ENCODE peak calls at places on chromosomes 7 and 10, in six cellular contexts. One of them, this sample, is unnamed.

GRCh38 chr10:110395350-110396283 is 90.9 kb upstream of the SMNDC1 start:
- DNase-seq in stimulated activated CD4-positive, alpha-beta T cell treated with anti-CD3 and anti-CD28 coated beads, Interleukin-1b, Interleukin-23, amount 100 ng/mL, for 24 hours: no peak
- DNase-seq in RCC 7860: peak
- DNase-seq in Kasumi-1: no peak
- DNase-seq in activated gamma-delta T cell treated with Interleukin-2 at 50 U/mL for 16 hours: no peak
- DNase-seq in putamen: no peak
- DNase-seq in this sample: no peak

GRCh38 chr7:136171233-136171632 is 194.1 kb upstream of the MTPN start:
- DNase-seq in RCC 7860: no peak
- DNase-seq in activated gamma-delta T cell treated with Interleukin-2 at 50 U/mL for 16 hours: no peak
- DNase-seq in Kasumi-1: no peak
- DNase-seq in stimulated activated CD4-positive, alpha-beta T cell treated with anti-CD3 and anti-CD28 coated beads, Interleukin-1b, Interleukin-23, amount 100 ng/mL, for 24 hours: no peak
- DNase-seq in putamen: no peak
- DNase-seq in this sample: no peak

GRCh38 chr10:71233491-71233892 is 21.1 kb downstream of the UNC5B start:
- DNase-seq in activated gamma-delta T cell treated with Interleukin-2 at 50 U/mL for 16 hours: no peak
- DNase-seq in putamen: no peak
- DNase-seq in Kasumi-1: no peak
- DNase-seq in stimulated activated CD4-positive, alpha-beta T cell treated with anti-CD3 and anti-CD28 coated beads, Interleukin-1b, Interleukin-23, amount 100 ng/mL, for 24 hours: no peak
- DNase-seq in RCC 7860: no peak
- DNase-seq in this sample: no peak

GRCh38 chr7:139823855-139824670 is 5.0 kb upstream of the TBXAS1 start:
- DNase-seq in putamen: no peak
- DNase-seq in stimulated activated CD4-positive, alpha-beta T cell treated with anti-CD3 and anti-CD28 coated beads, Interleukin-1b, Interleukin-23, amount 100 ng/mL, for 24 hours: no peak
- DNase-seq in RCC 7860: no peak
- DNase-seq in Kasumi-1: no peak
- DNase-seq in activated gamma-delta T cell treated with Interleukin-2 at 50 U/mL for 16 hours: no peak
- DNase-seq in this sample: no peak

GRCh38 chr10:110006358-110007170 is 1.2 kb upstream of the ADD3 start:
- DNase-seq in Kasumi-1: no peak
- DNase-seq in putamen: peak
- DNase-seq in activated gamma-delta T cell treated with Interleukin-2 at 50 U/mL for 16 hours: peak
- DNase-seq in stimulated activated CD4-positive, alpha-beta T cell treated with anti-CD3 and anti-CD28 coated beads, Interleukin-1b, Interleukin-23, amount 100 ng/mL, for 24 hours: no peak
- DNase-seq in RCC 7860: peak
- DNase-seq in this sample: no peak

GRCh38 chr10:2463301-2463700 is 604.0 kb upstream of the PFKP start:
- DNase-seq in Kasumi-1: no peak
- DNase-seq in stimulated activated CD4-positive, alpha-beta T cell treated with anti-CD3 and anti-CD28 coated beads, Interleukin-1b, Interleukin-23, amount 100 ng/mL, for 24 hours: no peak
- DNase-seq in putamen: no peak
- DNase-seq in RCC 7860: no peak
- DNase-seq in activated gamma-delta T cell treated with Interleukin-2 at 50 U/mL for 16 hours: no peak
- DNase-seq in this sample: no peak

GRCh38 chr7:19117081-19117869 is at the start of gene TWIST1:
- DNase-seq in activated gamma-delta T cell treated with Interleukin-2 at 50 U/mL for 16 hours: no peak
- DNase-seq in RCC 7860: no peak
- DNase-seq in stimulated activated CD4-positive, alpha-beta T cell treated with anti-CD3 and anti-CD28 coated beads, Interleukin-1b, Interleukin-23, amount 100 ng/mL, for 24 hours: no peak
- DNase-seq in Kasumi-1: no peak
- DNase-seq in putamen: no peak
- DNase-seq in this sample: no peak

GRCh38 chr10:14409856-14410458 is 79.2 kb upstream of the FRMD4A start:
- DNase-seq in activated gamma-delta T cell treated with Interleukin-2 at 50 U/mL for 16 hours: no peak
- DNase-seq in RCC 7860: no peak
- DNase-seq in Kasumi-1: no peak
- DNase-seq in stimulated activated CD4-positive, alpha-beta T cell treated with anti-CD3 and anti-CD28 coated beads, Interleukin-1b, Interleukin-23, amount 100 ng/mL, for 24 hours: no peak
- DNase-seq in putamen: no peak
- DNase-seq in this sample: no peak

GRCh38 chr7:99102809-99103690 is 40.9 kb downstream of the SMURF1 start:
- DNase-seq in stimulated activated CD4-positive, alpha-beta T cell treated with anti-CD3 and anti-CD28 coated beads, Interleukin-1b, Interleukin-23, amount 100 ng/mL, for 24 hours: peak
- DNase-seq in Kasumi-1: no peak
- DNase-seq in RCC 7860: peak
- DNase-seq in putamen: no peak
- DNase-seq in activated gamma-delta T cell treated with Interleukin-2 at 50 U/mL for 16 hours: no peak
- DNase-seq in this sample: no peak

GRCh38 chr10:85048644-85049043 is 720.3 kb downstream of the CCSER2 start:
- DNase-seq in RCC 7860: no peak
- DNase-seq in putamen: no peak
- DNase-seq in activated gamma-delta T cell treated with Interleukin-2 at 50 U/mL for 16 hours: no peak
- DNase-seq in stimulated activated CD4-positive, alpha-beta T cell treated with anti-CD3 and anti-CD28 coated beads, Interleukin-1b, Interleukin-23, amount 100 ng/mL, for 24 hours: no peak
- DNase-seq in Kasumi-1: no peak
- DNase-seq in this sample: no peak

GRCh38 chr10:88889559-88890337 is 9.7 kb downstream of the STAMBPL1 start:
- DNase-seq in Kasumi-1: no peak
- DNase-seq in RCC 7860: no peak
- DNase-seq in stimulated activated CD4-positive, alpha-beta T cell treated with anti-CD3 and anti-CD28 coated beads, Interleukin-1b, Interleukin-23, amount 100 ng/mL, for 24 hours: no peak
- DNase-seq in putamen: no peak
- DNase-seq in activated gamma-delta T cell treated with Interleukin-2 at 50 U/mL for 16 hours: no peak
- DNase-seq in this sample: no peak

GRCh38 chr7:64997927-64998391 is 7.1 kb upstream of the ZNF117 start:
- DNase-seq in activated gamma-delta T cell treated with Interleukin-2 at 50 U/mL for 16 hours: no peak
- DNase-seq in RCC 7860: no peak
- DNase-seq in putamen: no peak
- DNase-seq in Kasumi-1: peak
- DNase-seq in stimulated activated CD4-positive, alpha-beta T cell treated with anti-CD3 and anti-CD28 coated beads, Interleukin-1b, Interleukin-23, amount 100 ng/mL, for 24 hours: no peak
- DNase-seq in this sample: no peak

GRCh38 chr7:131021460-131021859 is 287.5 kb upstream of the KLF14 start:
- DNase-seq in stimulated activated CD4-positive, alpha-beta T cell treated with anti-CD3 and anti-CD28 coated beads, Interleukin-1b, Interleukin-23, amount 100 ng/mL, for 24 hours: no peak
- DNase-seq in activated gamma-delta T cell treated with Interleukin-2 at 50 U/mL for 16 hours: no peak
- DNase-seq in putamen: no peak
- DNase-seq in Kasumi-1: no peak
- DNase-seq in RCC 7860: no peak
- DNase-seq in this sample: peak

GRCh38 chr7:1369856-1370657 is 89.2 kb downstream of the MICALL2 start:
- DNase-seq in RCC 7860: no peak
- DNase-seq in activated gamma-delta T cell treated with Interleukin-2 at 50 U/mL for 16 hours: no peak
- DNase-seq in Kasumi-1: no peak
- DNase-seq in stimulated activated CD4-positive, alpha-beta T cell treated with anti-CD3 and anti-CD28 coated beads, Interleukin-1b, Interleukin-23, amount 100 ng/mL, for 24 hours: no peak
- DNase-seq in putamen: no peak
- DNase-seq in this sample: no peak

GRCh38 chr7:142606081-142606480 is 143.2 kb upstream of the PRSS1 start:
- DNase-seq in stimulated activated CD4-positive, alpha-beta T cell treated with anti-CD3 and anti-CD28 coated beads, Interleukin-1b, Interleukin-23, amount 100 ng/mL, for 24 hours: no peak
- DNase-seq in activated gamma-delta T cell treated with Interleukin-2 at 50 U/mL for 16 hours: no peak
- DNase-seq in Kasumi-1: no peak
- DNase-seq in putamen: no peak
- DNase-seq in RCC 7860: no peak
- DNase-seq in this sample: no peak

GRCh38 chr7:40885503-40885902 is 750.7 kb downstream of the SUGCT start:
- DNase-seq in Kasumi-1: no peak
- DNase-seq in RCC 7860: peak
- DNase-seq in putamen: no peak
- DNase-seq in stimulated activated CD4-positive, alpha-beta T cell treated with anti-CD3 and anti-CD28 coated beads, Interleukin-1b, Interleukin-23, amount 100 ng/mL, for 24 hours: no peak
- DNase-seq in activated gamma-delta T cell treated with Interleukin-2 at 50 U/mL for 16 hours: no peak
- DNase-seq in this sample: no peak

GRCh38 chr10:104437226-104437625 is 83.6 kb downstream of the CFAP58 start:
- DNase-seq in putamen: no peak
- DNase-seq in stimulated activated CD4-positive, alpha-beta T cell treated with anti-CD3 and anti-CD28 coated beads, Interleukin-1b, Interleukin-23, amount 100 ng/mL, for 24 hours: no peak
- DNase-seq in Kasumi-1: no peak
- DNase-seq in RCC 7860: no peak
- DNase-seq in activated gamma-delta T cell treated with Interleukin-2 at 50 U/mL for 16 hours: no peak
- DNase-seq in this sample: no peak

GRCh38 chr10:111762114-111762513 is 421.5 kb downstream of the GPAM start:
- DNase-seq in RCC 7860: no peak
- DNase-seq in putamen: no peak
- DNase-seq in activated gamma-delta T cell treated with Interleukin-2 at 50 U/mL for 16 hours: no peak
- DNase-seq in Kasumi-1: no peak
- DNase-seq in stimulated activated CD4-positive, alpha-beta T cell treated with anti-CD3 and anti-CD28 coated beads, Interleukin-1b, Interleukin-23, amount 100 ng/mL, for 24 hours: no peak
- DNase-seq in this sample: no peak

GRCh38 chr7:66306243-66306642 is 101.1 kb downstream of the TPST1 start:
- DNase-seq in putamen: no peak
- DNase-seq in Kasumi-1: no peak
- DNase-seq in stimulated activated CD4-positive, alpha-beta T cell treated with anti-CD3 and anti-CD28 coated beads, Interleukin-1b, Interleukin-23, amount 100 ng/mL, for 24 hours: no peak
- DNase-seq in RCC 7860: no peak
- DNase-seq in activated gamma-delta T cell treated with Interleukin-2 at 50 U/mL for 16 hours: no peak
- DNase-seq in this sample: no peak

GRCh38 chr7:99386584-99387238 is 12.2 kb downstream of the ARPC1B start:
- DNase-seq in RCC 7860: peak
- DNase-seq in stimulated activated CD4-positive, alpha-beta T cell treated with anti-CD3 and anti-CD28 coated beads, Interleukin-1b, Interleukin-23, amount 100 ng/mL, for 24 hours: no peak
- DNase-seq in activated gamma-delta T cell treated with Interleukin-2 at 50 U/mL for 16 hours: peak
- DNase-seq in putamen: no peak
- DNase-seq in Kasumi-1: peak
- DNase-seq in this sample: peak

GRCh38 chr7:140454657-140455015 is 24.7 kb downstream of the MKRN1 start:
- DNase-seq in Kasumi-1: no peak
- DNase-seq in stimulated activated CD4-positive, alpha-beta T cell treated with anti-CD3 and anti-CD28 coated beads, Interleukin-1b, Interleukin-23, amount 100 ng/mL, for 24 hours: no peak
- DNase-seq in putamen: no peak
- DNase-seq in activated gamma-delta T cell treated with Interleukin-2 at 50 U/mL for 16 hours: no peak
- DNase-seq in RCC 7860: no peak
- DNase-seq in this sample: no peak

GRCh38 chr7:117564080-117564479 is 84.3 kb downstream of the CFTR start:
- DNase-seq in putamen: no peak
- DNase-seq in Kasumi-1: no peak
- DNase-seq in stimulated activated CD4-positive, alpha-beta T cell treated with anti-CD3 and anti-CD28 coated beads, Interleukin-1b, Interleukin-23, amount 100 ng/mL, for 24 hours: no peak
- DNase-seq in activated gamma-delta T cell treated with Interleukin-2 at 50 U/mL for 16 hours: no peak
- DNase-seq in RCC 7860: no peak
- DNase-seq in this sample: no peak

GRCh38 chr10:123156091-123156490 is 1.9 kb downstream of the BUB3 start:
- DNase-seq in stimulated activated CD4-positive, alpha-beta T cell treated with anti-CD3 and anti-CD28 coated beads, Interleukin-1b, Interleukin-23, amount 100 ng/mL, for 24 hours: no peak
- DNase-seq in putamen: no peak
- DNase-seq in Kasumi-1: no peak
- DNase-seq in RCC 7860: peak
- DNase-seq in activated gamma-delta T cell treated with Interleukin-2 at 50 U/mL for 16 hours: no peak
- DNase-seq in this sample: no peak

GRCh38 chr7:14048889-14049288 is 59.4 kb upstream of the ETV1 start:
- DNase-seq in activated gamma-delta T cell treated with Interleukin-2 at 50 U/mL for 16 hours: no peak
- DNase-seq in RCC 7860: no peak
- DNase-seq in stimulated activated CD4-positive, alpha-beta T cell treated with anti-CD3 and anti-CD28 coated beads, Interleukin-1b, Interleukin-23, amount 100 ng/mL, for 24 hours: no peak
- DNase-seq in Kasumi-1: no peak
- DNase-seq in putamen: no peak
- DNase-seq in this sample: no peak

GRCh38 chr7:110922906-110923305 is 168.0 kb upstream of the LRRN3 start:
- DNase-seq in Kasumi-1: no peak
- DNase-seq in activated gamma-delta T cell treated with Interleukin-2 at 50 U/mL for 16 hours: no peak
- DNase-seq in stimulated activated CD4-positive, alpha-beta T cell treated with anti-CD3 and anti-CD28 coated beads, Interleukin-1b, Interleukin-23, amount 100 ng/mL, for 24 hours: no peak
- DNase-seq in RCC 7860: no peak
- DNase-seq in putamen: no peak
- DNase-seq in this sample: no peak

GRCh38 chr10:125004571-125005311 is 62.8 kb downstream of the ZRANB1 start:
- DNase-seq in RCC 7860: no peak
- DNase-seq in stimulated activated CD4-positive, alpha-beta T cell treated with anti-CD3 and anti-CD28 coated beads, Interleukin-1b, Interleukin-23, amount 100 ng/mL, for 24 hours: no peak
- DNase-seq in putamen: no peak
- DNase-seq in activated gamma-delta T cell treated with Interleukin-2 at 50 U/mL for 16 hours: no peak
- DNase-seq in Kasumi-1: no peak
- DNase-seq in this sample: no peak

GRCh38 chr10:11397980-11398580 is 213.4 kb downstream of the USP6NL start:
- DNase-seq in Kasumi-1: no peak
- DNase-seq in putamen: no peak
- DNase-seq in stimulated activated CD4-positive, alpha-beta T cell treated with anti-CD3 and anti-CD28 coated beads, Interleukin-1b, Interleukin-23, amount 100 ng/mL, for 24 hours: no peak
- DNase-seq in RCC 7860: no peak
- DNase-seq in activated gamma-delta T cell treated with Interleukin-2 at 50 U/mL for 16 hours: no peak
- DNase-seq in this sample: no peak

GRCh38 chr10:113153493-113154127 is 203.6 kb downstream of the TCF7L2 start:
- DNase-seq in RCC 7860: no peak
- DNase-seq in Kasumi-1: peak
- DNase-seq in activated gamma-delta T cell treated with Interleukin-2 at 50 U/mL for 16 hours: no peak
- DNase-seq in putamen: no peak
- DNase-seq in stimulated activated CD4-positive, alpha-beta T cell treated with anti-CD3 and anti-CD28 coated beads, Interleukin-1b, Interleukin-23, amount 100 ng/mL, for 24 hours: no peak
- DNase-seq in this sample: no peak

GRCh38 chr10:30056767-30057355 is 2.5 kb downstream of the JCAD start:
- DNase-seq in activated gamma-delta T cell treated with Interleukin-2 at 50 U/mL for 16 hours: no peak
- DNase-seq in RCC 7860: peak
- DNase-seq in Kasumi-1: no peak
- DNase-seq in putamen: no peak
- DNase-seq in stimulated activated CD4-positive, alpha-beta T cell treated with anti-CD3 and anti-CD28 coated beads, Interleukin-1b, Interleukin-23, amount 100 ng/mL, for 24 hours: no peak
- DNase-seq in this sample: no peak

GRCh38 chr7:85828654-85829053 is 641.8 kb upstream of the SEMA3D start:
- DNase-seq in activated gamma-delta T cell treated with Interleukin-2 at 50 U/mL for 16 hours: no peak
- DNase-seq in putamen: no peak
- DNase-seq in stimulated activated CD4-positive, alpha-beta T cell treated with anti-CD3 and anti-CD28 coated beads, Interleukin-1b, Interleukin-23, amount 100 ng/mL, for 24 hours: no peak
- DNase-seq in RCC 7860: no peak
- DNase-seq in Kasumi-1: no peak
- DNase-seq in this sample: no peak

GRCh38 chr7:123011766-123012369 is 16.4 kb upstream of the TAS2R16 start:
- DNase-seq in RCC 7860: no peak
- DNase-seq in activated gamma-delta T cell treated with Interleukin-2 at 50 U/mL for 16 hours: no peak
- DNase-seq in stimulated activated CD4-positive, alpha-beta T cell treated with anti-CD3 and anti-CD28 coated beads, Interleukin-1b, Interleukin-23, amount 100 ng/mL, for 24 hours: no peak
- DNase-seq in putamen: no peak
- DNase-seq in Kasumi-1: no peak
- DNase-seq in this sample: no peak

GRCh38 chr7:122380993-122381392 is 76.4 kb upstream of the FEZF1 start:
- DNase-seq in Kasumi-1: no peak
- DNase-seq in stimulated activated CD4-positive, alpha-beta T cell treated with anti-CD3 and anti-CD28 coated beads, Interleukin-1b, Interleukin-23, amount 100 ng/mL, for 24 hours: no peak
- DNase-seq in putamen: no peak
- DNase-seq in activated gamma-delta T cell treated with Interleukin-2 at 50 U/mL for 16 hours: no peak
- DNase-seq in RCC 7860: no peak
- DNase-seq in this sample: no peak

GRCh38 chr7:149774237-149775175 is 1.1 kb upstream of the ZNF467 start:
- DNase-seq in Kasumi-1: peak
- DNase-seq in RCC 7860: no peak
- DNase-seq in putamen: no peak
- DNase-seq in stimulated activated CD4-positive, alpha-beta T cell treated with anti-CD3 and anti-CD28 coated beads, Interleukin-1b, Interleukin-23, amount 100 ng/mL, for 24 hours: no peak
- DNase-seq in activated gamma-delta T cell treated with Interleukin-2 at 50 U/mL for 16 hours: no peak
- DNase-seq in this sample: no peak

GRCh38 chr10:50556238-50557120 is 67.3 kb downstream of the SGMS1 start:
- DNase-seq in putamen: no peak
- DNase-seq in Kasumi-1: no peak
- DNase-seq in RCC 7860: no peak
- DNase-seq in stimulated activated CD4-positive, alpha-beta T cell treated with anti-CD3 and anti-CD28 coated beads, Interleukin-1b, Interleukin-23, amount 100 ng/mL, for 24 hours: no peak
- DNase-seq in activated gamma-delta T cell treated with Interleukin-2 at 50 U/mL for 16 hours: no peak
- DNase-seq in this sample: no peak

GRCh38 chr10:29409241-29410051 is 120.6 kb downstream of the LYZL1 start:
- DNase-seq in activated gamma-delta T cell treated with Interleukin-2 at 50 U/mL for 16 hours: peak
- DNase-seq in Kasumi-1: peak
- DNase-seq in RCC 7860: peak
- DNase-seq in stimulated activated CD4-positive, alpha-beta T cell treated with anti-CD3 and anti-CD28 coated beads, Interleukin-1b, Interleukin-23, amount 100 ng/mL, for 24 hours: no peak
- DNase-seq in putamen: peak
- DNase-seq in this sample: peak

GRCh38 chr7:37732880-37733279 is 49.3 kb downstream of the GPR141 start:
- DNase-seq in activated gamma-delta T cell treated with Interleukin-2 at 50 U/mL for 16 hours: no peak
- DNase-seq in stimulated activated CD4-positive, alpha-beta T cell treated with anti-CD3 and anti-CD28 coated beads, Interleukin-1b, Interleukin-23, amount 100 ng/mL, for 24 hours: no peak
- DNase-seq in RCC 7860: no peak
- DNase-seq in Kasumi-1: no peak
- DNase-seq in putamen: no peak
- DNase-seq in this sample: no peak

GRCh38 chr10:62230344-62231138 is 38.1 kb downstream of the RTKN2 start:
- DNase-seq in RCC 7860: peak
- DNase-seq in Kasumi-1: no peak
- DNase-seq in putamen: no peak
- DNase-seq in activated gamma-delta T cell treated with Interleukin-2 at 50 U/mL for 16 hours: no peak
- DNase-seq in stimulated activated CD4-positive, alpha-beta T cell treated with anti-CD3 and anti-CD28 coated beads, Interleukin-1b, Interleukin-23, amount 100 ng/mL, for 24 hours: no peak
- DNase-seq in this sample: no peak

GRCh38 chr7:30028749-30029635 is 780 bp downstream of the PLEKHA8 start:
- DNase-seq in stimulated activated CD4-positive, alpha-beta T cell treated with anti-CD3 and anti-CD28 coated beads, Interleukin-1b, Interleukin-23, amount 100 ng/mL, for 24 hours: no peak
- DNase-seq in RCC 7860: peak
- DNase-seq in activated gamma-delta T cell treated with Interleukin-2 at 50 U/mL for 16 hours: peak
- DNase-seq in Kasumi-1: peak
- DNase-seq in putamen: peak
- DNase-seq in this sample: peak

GRCh38 chr7:22582860-22583640 is 83.1 kb upstream of the STEAP1B start:
- DNase-seq in RCC 7860: peak
- DNase-seq in stimulated activated CD4-positive, alpha-beta T cell treated with anti-CD3 and anti-CD28 coated beads, Interleukin-1b, Interleukin-23, amount 100 ng/mL, for 24 hours: no peak
- DNase-seq in putamen: no peak
- DNase-seq in Kasumi-1: no peak
- DNase-seq in activated gamma-delta T cell treated with Interleukin-2 at 50 U/mL for 16 hours: no peak
- DNase-seq in this sample: no peak